ENCODE peak calls at places on chromosomes 12 and 14, in five cellular contexts. One of them, this sample, is unnamed. For H3K4me1, the result is how much of the 10 kb centered on the place peaks cover.

GRCh38 chr12:111056618-111057521 is 136.5 kb upstream of the MYL2 start:
- DNase-seq in lower lobe of right lung: no peak
- DNase-seq in tibial artery: no peak
- DNase-seq in heart right ventricle: no peak
- DNase-seq in ovary: no peak
- DNase-seq in this sample: peak

GRCh38 chr14:93788307-93788556 is at the start of gene PRIMA1:
- DNase-seq in lower lobe of right lung: no peak
- DNase-seq in tibial artery: no peak
- DNase-seq in heart right ventricle: no peak
- DNase-seq in ovary: no peak
- DNase-seq in this sample: no peak

GRCh38 chr12:128365831-128366231 is 98.9 kb downstream of the TMEM132C start:
- DNase-seq in lower lobe of right lung: no peak
- DNase-seq in tibial artery: no peak
- DNase-seq in heart right ventricle: no peak
- DNase-seq in ovary: no peak
- DNase-seq in this sample: no peak

GRCh38 chr12:106753526-106753925 is 21.0 kb upstream of the RIC8B start:
- DNase-seq in lower lobe of right lung: no peak
- DNase-seq in tibial artery: no peak
- DNase-seq in heart right ventricle: no peak
- DNase-seq in ovary: no peak
- DNase-seq in this sample: peak

GRCh38 chr14:76050797-76051392 is 65.3 kb downstream of the IFT43 start:
- DNase-seq in lower lobe of right lung: no peak
- DNase-seq in tibial artery: peak
- DNase-seq in heart right ventricle: no peak
- DNase-seq in ovary: peak
- DNase-seq in this sample: no peak

GRCh38 chr12:14417717-14418116 is 52.2 kb downstream of the ATF7IP start:
- DNase-seq in lower lobe of right lung: peak
- DNase-seq in tibial artery: peak
- DNase-seq in heart right ventricle: peak
- DNase-seq in ovary: no peak
- DNase-seq in this sample: peak

GRCh38 chr12:10634427-10634826 is 21.0 kb upstream of the MAGOHB start:
- DNase-seq in lower lobe of right lung: no peak
- DNase-seq in tibial artery: no peak
- DNase-seq in heart right ventricle: no peak
- DNase-seq in ovary: no peak
- DNase-seq in this sample: no peak

GRCh38 chr14:57547131-57547530 is 53.5 kb upstream of the CCDC198 start:
- DNase-seq in lower lobe of right lung: no peak
- DNase-seq in tibial artery: no peak
- DNase-seq in heart right ventricle: no peak
- DNase-seq in ovary: no peak
- DNase-seq in this sample: no peak

GRCh38 chr12:45959728-45960127 is 30.6 kb downstream of the SCAF11 start:
- DNase-seq in lower lobe of right lung: no peak
- DNase-seq in tibial artery: no peak
- DNase-seq in heart right ventricle: no peak
- DNase-seq in ovary: no peak
- DNase-seq in this sample: no peak

GRCh38 chr12:15862840-15863239 is 19.3 kb upstream of the STRAP start:
- DNase-seq in lower lobe of right lung: no peak
- DNase-seq in tibial artery: no peak
- DNase-seq in heart right ventricle: no peak
- DNase-seq in ovary: no peak
- DNase-seq in this sample: no peak

GRCh38 chr12:123671876-123672275 is 963 bp downstream of the TCTN2 start:
- DNase-seq in lower lobe of right lung: no peak
- DNase-seq in tibial artery: no peak
- DNase-seq in heart right ventricle: no peak
- DNase-seq in ovary: no peak
- DNase-seq in this sample: no peak

GRCh38 chr14:80269338-80269935 is 58.1 kb upstream of the DIO2 start:
- DNase-seq in lower lobe of right lung: no peak
- DNase-seq in tibial artery: no peak
- DNase-seq in heart right ventricle: no peak
- DNase-seq in ovary: no peak
- DNase-seq in this sample: no peak

GRCh38 chr14:56491299-56492285 is 88.0 kb upstream of the TMEM260 start:
- DNase-seq in lower lobe of right lung: no peak
- DNase-seq in tibial artery: peak
- DNase-seq in heart right ventricle: no peak
- DNase-seq in ovary: peak
- DNase-seq in this sample: no peak

GRCh38 chr12:25001311-25001710 is 52.4 kb upstream of the BCAT1 start:
- DNase-seq in lower lobe of right lung: no peak
- DNase-seq in tibial artery: no peak
- DNase-seq in heart right ventricle: no peak
- DNase-seq in ovary: no peak
- DNase-seq in this sample: no peak

GRCh38 chr12:105214670-105215375 is 21.2 kb downstream of the APPL2 start:
- DNase-seq in lower lobe of right lung: no peak
- DNase-seq in tibial artery: no peak
- DNase-seq in heart right ventricle: no peak
- DNase-seq in ovary: no peak
- DNase-seq in this sample: no peak

GRCh38 chr14:36085861-36086260 is 90.7 kb downstream of the PTCSC3 start:
- DNase-seq in lower lobe of right lung: no peak
- DNase-seq in tibial artery: no peak
- DNase-seq in heart right ventricle: no peak
- DNase-seq in ovary: no peak
- DNase-seq in this sample: no peak

GRCh38 chr14:104429291-104429861 is 150.2 kb upstream of the C14orf180 start:
- DNase-seq in lower lobe of right lung: peak
- DNase-seq in tibial artery: no peak
- DNase-seq in heart right ventricle: peak
- DNase-seq in ovary: no peak
- DNase-seq in this sample: no peak

GRCh38 chr12:31326689-31327659 is 1.0 kb upstream of the SINHCAF start:
- DNase-seq in lower lobe of right lung: no peak
- DNase-seq in tibial artery: no peak
- DNase-seq in heart right ventricle: no peak
- DNase-seq in ovary: no peak
- DNase-seq in this sample: no peak

GRCh38 chr14:53331247-53331646 is 178.1 kb upstream of the DDHD1 start:
- DNase-seq in lower lobe of right lung: no peak
- DNase-seq in tibial artery: no peak
- DNase-seq in heart right ventricle: no peak
- DNase-seq in ovary: no peak
- DNase-seq in this sample: no peak

GRCh38 chr14:20613094-20614037 is 22.2 kb upstream of the RNASE12 start:
- DNase-seq in lower lobe of right lung: peak
- DNase-seq in tibial artery: peak
- DNase-seq in heart right ventricle: peak
- DNase-seq in ovary: peak
- DNase-seq in this sample: peak

GRCh38 chr12:27178723-27179398 is 65.2 kb upstream of the STK38L start:
- DNase-seq in lower lobe of right lung: no peak
- DNase-seq in tibial artery: no peak
- DNase-seq in heart right ventricle: no peak
- DNase-seq in ovary: no peak
- DNase-seq in this sample: no peak

GRCh38 chr12:41334390-41334789 is 146.3 kb downstream of the PDZRN4 start:
- DNase-seq in lower lobe of right lung: no peak
- DNase-seq in tibial artery: no peak
- DNase-seq in heart right ventricle: no peak
- DNase-seq in ovary: no peak
- DNase-seq in this sample: no peak

GRCh38 chr12:6132496-6132895 is 8.0 kb upstream of the VWF start:
- DNase-seq in lower lobe of right lung: no peak
- DNase-seq in tibial artery: no peak
- DNase-seq in heart right ventricle: no peak
- DNase-seq in ovary: no peak
- DNase-seq in this sample: no peak

GRCh38 chr12:78966926-78967325 is 102.4 kb downstream of the SYT1 start:
- DNase-seq in lower lobe of right lung: no peak
- DNase-seq in tibial artery: no peak
- DNase-seq in heart right ventricle: no peak
- DNase-seq in ovary: no peak
- DNase-seq in this sample: no peak

GRCh38 chr12:57135939-57136338 is 7.7 kb downstream of the LRP1 start:
- DNase-seq in lower lobe of right lung: no peak
- DNase-seq in tibial artery: no peak
- DNase-seq in heart right ventricle: peak
- DNase-seq in ovary: peak
- DNase-seq in this sample: peak

DNA sequence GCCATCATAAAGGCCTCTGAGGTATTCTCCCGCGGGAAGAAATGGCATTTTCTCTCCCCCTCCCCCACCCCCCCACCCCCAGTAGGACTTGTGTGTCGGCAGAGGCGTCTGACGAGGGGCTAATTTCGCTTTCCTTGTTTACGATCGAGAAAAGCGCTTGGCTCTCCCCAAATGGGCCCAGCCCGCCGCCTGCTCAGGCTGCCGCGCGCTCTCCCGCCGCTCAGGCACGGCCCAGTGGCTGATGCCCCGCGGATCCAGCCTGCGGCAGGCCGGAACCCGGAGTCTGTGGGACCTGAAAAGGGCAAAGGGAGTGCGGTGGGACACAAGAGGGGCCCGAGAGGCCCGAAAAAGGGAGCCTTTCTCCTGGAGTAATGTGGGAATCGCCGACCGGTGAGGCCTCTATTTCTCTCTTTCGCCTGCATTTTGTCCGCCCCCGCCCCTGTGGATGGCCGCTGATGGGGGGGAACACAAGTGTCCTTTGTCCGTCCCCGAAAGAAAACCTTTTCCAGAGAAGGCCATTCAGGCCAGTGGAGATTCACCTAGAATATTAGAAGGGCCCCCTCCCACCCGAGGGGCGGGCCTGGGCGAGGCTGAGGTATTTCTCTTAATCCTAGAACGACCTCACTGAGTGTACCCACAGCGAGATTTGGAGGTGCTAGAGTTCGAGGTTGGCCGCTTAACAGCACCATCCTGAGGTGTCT is 9.0 kb upstream of the HOXC6 start:
- DNase-seq in lower lobe of right lung: no peak
- DNase-seq in tibial artery: no peak
- DNase-seq in heart right ventricle: no peak
- DNase-seq in ovary: peak
- DNase-seq in this sample: no peak
- H3K4me1 ChIP-seq in lower lobe of right lung: under half
- H3K4me1 ChIP-seq in tibial artery: half or more
- H3K4me1 ChIP-seq in heart right ventricle: under half
- H3K4me1 ChIP-seq in ovary: under half
- H3K4me1 ChIP-seq in this sample: under half

DNA sequence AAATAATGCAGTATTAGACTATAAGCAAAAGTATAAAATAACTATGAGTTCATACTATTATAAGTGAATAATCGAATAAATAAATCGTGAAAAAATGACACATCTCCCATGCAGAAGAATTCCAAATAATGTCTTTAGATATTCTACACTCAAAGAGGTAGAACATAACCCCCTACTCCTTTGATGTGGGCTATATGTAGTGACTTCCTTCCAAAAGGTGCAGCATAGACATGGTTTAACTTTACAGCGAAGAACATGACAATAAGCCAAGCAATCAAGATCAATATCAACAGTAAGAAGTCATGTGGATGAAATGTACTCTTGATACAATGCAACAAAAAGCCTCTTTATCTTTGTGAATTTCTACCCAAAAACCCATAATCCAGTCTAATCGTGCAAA is 46.0 kb upstream of the HIF1A start:
- DNase-seq in lower lobe of right lung: no peak
- DNase-seq in tibial artery: no peak
- DNase-seq in heart right ventricle: no peak
- DNase-seq in ovary: no peak
- DNase-seq in this sample: no peak
- H3K4me1 ChIP-seq in lower lobe of right lung: under half
- H3K4me1 ChIP-seq in tibial artery: under half
- H3K4me1 ChIP-seq in heart right ventricle: under half
- H3K4me1 ChIP-seq in ovary: under half
- H3K4me1 ChIP-seq in this sample: under half

GRCh38 chr14:96086574-96087077 is 47.5 kb downstream of the C14orf132 start:
- DNase-seq in lower lobe of right lung: no peak
- DNase-seq in tibial artery: no peak
- DNase-seq in heart right ventricle: no peak
- DNase-seq in ovary: no peak
- DNase-seq in this sample: peak

GRCh38 chr14:96090441-96091148 is 51.4 kb downstream of the C14orf132 start:
- DNase-seq in lower lobe of right lung: no peak
- DNase-seq in tibial artery: peak
- DNase-seq in heart right ventricle: peak
- DNase-seq in ovary: peak
- DNase-seq in this sample: peak

GRCh38 chr14:96089401-96089800 is 50.2 kb downstream of the C14orf132 start:
- DNase-seq in lower lobe of right lung: no peak
- DNase-seq in tibial artery: no peak
- DNase-seq in heart right ventricle: no peak
- DNase-seq in ovary: peak
- DNase-seq in this sample: peak

GRCh38 chr14:96088131-96088880 is 49.1 kb downstream of the C14orf132 start:
- DNase-seq in lower lobe of right lung: no peak
- DNase-seq in tibial artery: no peak
- DNase-seq in heart right ventricle: no peak
- DNase-seq in ovary: peak
- DNase-seq in this sample: peak

DNA sequence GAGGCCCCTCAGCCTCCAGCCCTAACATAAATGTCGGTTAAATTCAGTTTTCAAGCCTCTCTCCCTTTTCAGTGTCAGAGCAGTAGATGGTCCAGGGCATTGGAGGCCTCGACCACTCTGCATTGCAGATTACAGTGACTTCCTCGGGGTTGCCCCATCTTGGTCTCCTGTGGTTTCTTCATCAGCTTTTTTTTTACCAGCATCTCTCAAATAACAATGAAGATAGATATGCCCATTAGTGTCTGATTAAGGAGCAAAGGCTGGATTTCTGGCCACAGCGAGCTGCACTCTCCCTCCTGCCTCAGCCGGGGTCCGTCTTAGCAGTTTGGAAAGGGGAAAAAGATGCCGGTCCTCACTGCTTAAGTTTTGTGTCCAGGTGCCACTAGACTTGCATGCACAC is 49.7 kb downstream of the C14orf132 start:
- DNase-seq in lower lobe of right lung: no peak
- DNase-seq in tibial artery: no peak
- DNase-seq in heart right ventricle: no peak
- DNase-seq in ovary: no peak
- DNase-seq in this sample: no peak
- H3K4me1 ChIP-seq in lower lobe of right lung: under half
- H3K4me1 ChIP-seq in tibial artery: under half
- H3K4me1 ChIP-seq in heart right ventricle: under half
- H3K4me1 ChIP-seq in ovary: under half
- H3K4me1 ChIP-seq in this sample: under half

GRCh38 chr14:68810173-68811153 is 17.6 kb upstream of the ZFP36L1 start:
- DNase-seq in lower lobe of right lung: peak
- DNase-seq in tibial artery: no peak
- DNase-seq in heart right ventricle: no peak
- DNase-seq in ovary: no peak
- DNase-seq in this sample: no peak

GRCh38 chr14:68807987-68808386 is 15.1 kb upstream of the ZFP36L1 start:
- DNase-seq in lower lobe of right lung: no peak
- DNase-seq in tibial artery: peak
- DNase-seq in heart right ventricle: no peak
- DNase-seq in ovary: no peak
- DNase-seq in this sample: peak

GRCh38 chr14:68811161-68811560 is 18.3 kb upstream of the ZFP36L1 start:
- DNase-seq in lower lobe of right lung: no peak
- DNase-seq in tibial artery: no peak
- DNase-seq in heart right ventricle: no peak
- DNase-seq in ovary: no peak
- DNase-seq in this sample: peak

GRCh38 chr14:68808696-68809095 is 15.8 kb upstream of the ZFP36L1 start:
- DNase-seq in lower lobe of right lung: no peak
- DNase-seq in tibial artery: no peak
- DNase-seq in heart right ventricle: no peak
- DNase-seq in ovary: no peak
- DNase-seq in this sample: peak

GRCh38 chr14:68809524-68809923 is 16.7 kb upstream of the ZFP36L1 start:
- DNase-seq in lower lobe of right lung: no peak
- DNase-seq in tibial artery: no peak
- DNase-seq in heart right ventricle: no peak
- DNase-seq in ovary: no peak
- DNase-seq in this sample: peak
- H3K4me1 ChIP-seq in lower lobe of right lung: half or more
- H3K4me1 ChIP-seq in tibial artery: under half
- H3K4me1 ChIP-seq in heart right ventricle: half or more
- H3K4me1 ChIP-seq in ovary: under half
- H3K4me1 ChIP-seq in this sample: under half

This sample was measured in spleen.